ENCODE peak calls at places on chromosomes 7 and 10, in seven cellular contexts. F, S, A, G, D, Z and V are unnamed samples.

GRCh38 chr10:67385089-67385488 is 310.9 kb downstream of the CTNNA3 start:
- DNase-seq in F (no peak), S (no peak), A (no peak), G (no peak), D (no peak), Z (no peak), V (no peak)

GRCh38 chr7:234712-235553 is 42.6 kb downstream of the FAM20C start:
- DNase-seq in F (no peak), S (peak), A (no peak), G (no peak), D (no peak), Z (no peak), V (no peak)

GRCh38 chr7:139642283-139642682 is 118.8 kb downstream of the CLEC2L start:
- DNase-seq in F (no peak), S (no peak), A (no peak), G (no peak), D (no peak), Z (no peak), V (no peak)

GRCh38 chr7:27172823-27173411 is 1.2 kb downstream of the HOXA10 start:
- DNase-seq in F (no peak), S (peak), A (peak), G (peak), D (peak), Z (no peak), V (no peak)

GRCh38 chr10:28139138-28139537 is 140.3 kb upstream of the ODAD2 start:
- DNase-seq in F (no peak), S (no peak), A (no peak), G (no peak), D (no peak), Z (no peak), V (no peak)

GRCh38 chr7:94657771-94658693 is 2.1 kb upstream of the SGCE start:
- DNase-seq in F (peak), S (peak), A (peak), G (peak), D (peak), Z (peak), V (peak)

GRCh38 chr10:113020838-113021237 is 70.8 kb downstream of the TCF7L2 start:
- DNase-seq in F (no peak), S (no peak), A (peak), G (no peak), D (no peak), Z (no peak), V (no peak)

GRCh38 chr10:22453948-22454347 is 108.7 kb downstream of the SPAG6 start:
- DNase-seq in F (no peak), S (no peak), A (peak), G (no peak), D (no peak), Z (no peak), V (no peak)

GRCh38 chr10:48302515-48303476 is 3.7 kb upstream of the MAPK8 start:
- DNase-seq in F (no peak), S (no peak), A (no peak), G (no peak), D (no peak), Z (no peak), V (peak)

GRCh38 chr10:90087197-90088007 is 386.0 kb downstream of the KIF20B start:
- DNase-seq in F (peak), S (no peak), A (no peak), G (no peak), D (no peak), Z (no peak), V (peak)

GRCh38 chr10:7417103-7417623 is 6.3 kb upstream of the SFMBT2 start:
- DNase-seq in F (peak), S (peak), A (no peak), G (no peak), D (no peak), Z (no peak), V (no peak)

GRCh38 chr10:12921163-12921562 is 80.3 kb downstream of the CCDC3 start:
- DNase-seq in F (no peak), S (no peak), A (no peak), G (no peak), D (no peak), Z (no peak), V (no peak)

GRCh38 chr7:83267141-83267631 is 104.5 kb upstream of the PCLO start:
- DNase-seq in F (peak), S (no peak), A (peak), G (no peak), D (no peak), Z (no peak), V (no peak)

GRCh38 chr7:130063036-130063435 is 7.3 kb upstream of the KLHDC10 start:
- DNase-seq in F (peak), S (no peak), A (peak), G (peak), D (peak), Z (peak), V (no peak)

GRCh38 chr7:75966209-75966961 is 28.0 kb downstream of the TMEM120A start:
- DNase-seq in F (peak), S (peak), A (peak), G (no peak), D (no peak), Z (no peak), V (no peak)

GRCh38 chr7:24249266-24249665 is 34.7 kb upstream of the NPY start:
- DNase-seq in F (no peak), S (no peak), A (no peak), G (no peak), D (no peak), Z (no peak), V (no peak)

GRCh38 chr7:32068411-32068905 is 1.7 kb downstream of the PDE1C start:
- DNase-seq in F (no peak), S (no peak), A (no peak), G (no peak), D (no peak), Z (no peak), V (no peak)

GRCh38 chr7:22357311-22358175 is 589 bp upstream of the RAPGEF5 start:
- DNase-seq in F (peak), S (peak), A (no peak), G (no peak), D (no peak), Z (no peak), V (peak)

GRCh38 chr7:98878365-98879197 is at the start of gene TRRAP:
- DNase-seq in F (peak), S (peak), A (peak), G (peak), D (peak), Z (peak), V (peak)

GRCh38 chr7:106915407-106915806 is 50.3 kb downstream of the PIK3CG start:
- DNase-seq in F (no peak), S (no peak), A (no peak), G (no peak), D (no peak), Z (no peak), V (no peak)

GRCh38 chr7:149849174-149849573 is 11.0 kb downstream of the ZNF862 start:
- DNase-seq in F (no peak), S (no peak), A (no peak), G (no peak), D (peak), Z (no peak), V (no peak)

GRCh38 chr10:11773777-11774441 is 31.7 kb downstream of the ECHDC3 start:
- DNase-seq in F (no peak), S (no peak), A (no peak), G (no peak), D (no peak), Z (no peak), V (no peak)

GRCh38 chr7:32476816-32477648 is 13.1 kb downstream of the LSM5 start:
- DNase-seq in F (peak), S (no peak), A (no peak), G (no peak), D (no peak), Z (no peak), V (no peak)

GRCh38 chr7:19351756-19352155 is 206.5 kb upstream of the FERD3L start:
- DNase-seq in F (no peak), S (no peak), A (no peak), G (no peak), D (no peak), Z (no peak), V (no peak)

GRCh38 chr10:30435068-30435422 is 1.1 kb downstream of the MAP3K8 start:
- DNase-seq in F (peak), S (no peak), A (no peak), G (no peak), D (no peak), Z (no peak), V (no peak)